ENCODE peak calls at places on chromosomes 6 and 20, in six cellular contexts. T is activated T-cell treated with anti-CD3 and anti-CD28 coated beads for 48 hours, C is LoVo, G is posterior cingulate gyrus, B is HTR-8/SVneo, W is EL. O is an unnamed sample.

GRCh38 chr6:156655267-156655918 is 121.8 kb upstream of the ARID1B start:
- DNase-seq in T (no peak), B (no peak), C (no peak), G (no peak), W (no peak), O (no peak)

GRCh38 chr6:114580882-114581281 is 238.1 kb upstream of the HS3ST5 start:
- DNase-seq in W (no peak), T (no peak), C (no peak), B (no peak), G (no peak), O (no peak)

GRCh38 chr6:131129657-131130545 is 5.4 kb upstream of the AKAP7 start:
- DNase-seq in C (no peak), T (no peak), B (no peak), W (no peak), G (no peak), O (no peak)

GRCh38 chr20:61556116-61556515 is 304.1 kb downstream of the CDH4 start:
- DNase-seq in B (peak; percentile 86), W (peak; percentile 96), C (no peak), T (no peak), G (no peak), O (peak; percentile 98)

GRCh38 chr6:144585217-144585814 is 300.2 kb downstream of the UTRN start:
- DNase-seq in G (no peak), W (peak; percentile 48), T (no peak), C (peak; percentile 58), B (peak; percentile 5), O (no peak)

GRCh38 chr6:160254467-160255312 is 3.9 kb downstream of the SLC22A2 start:
- DNase-seq in C (peak; percentile 82), G (no peak), B (no peak), W (no peak), T (no peak), O (no peak)

GRCh38 chr6:137655291-137655690 is 161.1 kb upstream of the OLIG3 start:
- DNase-seq in B (no peak), G (no peak), W (no peak), C (no peak), T (no peak), O (no peak)

GRCh38 chr20:8330785-8331699 is 199.0 kb downstream of the PLCB1 start:
- DNase-seq in T (no peak), W (no peak), G (no peak), B (no peak), C (no peak), O (no peak)

GRCh38 chr20:11807070-11807741 is 110.5 kb upstream of the BTBD3 start:
- DNase-seq in G (no peak), T (no peak), W (peak; percentile 93), C (no peak), B (peak; percentile 66), O (peak; percentile 60)

GRCh38 chr6:163538331-163538730 is 123.8 kb downstream of the QKI start:
- DNase-seq in G (no peak), W (no peak), B (no peak), T (no peak), C (no peak), O (no peak)